ENCODE peak calls at places on chromosomes 16 and 17, in nine cellular contexts. N is thoracic aorta; X is upper lobe of right lung; G is heart right ventricle; Y is IMR-90; T is AG04450; B is cardiac muscle cell; E is CD4-positive, alpha-beta T cell; V is Peyer's patch. U is an unnamed sample.
A peak's percentile ranks its signal among the peaks of the same experiment; 100 is the strongest.

GRCh38 chr16:56975714-56976113 is 13.6 kb upstream of the NLRC5 start:
- DNase-seq in N (no peak), X (no peak), G (no peak), Y (no peak), T (no peak), B (no peak), E (no peak), V (no peak), U (no peak)

GRCh38 chr16:57750796-57751538 is 15.4 kb downstream of the KATNB1 start:
- DNase-seq in N (no peak), X (no peak), G (no peak), Y (no peak), T (no peak), B (no peak), E (no peak), V (no peak), U (no peak)

GRCh38 chr16:65414284-65414984 is 292.6 kb upstream of the CDH11 start:
- DNase-seq in N (no peak), X (no peak), G (no peak), Y (peak; percentile 87), T (peak; percentile 29), B (no peak), E (no peak), V (no peak), U (no peak)

GRCh38 chr17:18246880-18247612 is 11.5 kb downstream of the FLII start:
- DNase-seq in N (no peak), X (peak; percentile 94), G (peak; percentile 54), Y (peak; percentile 8), T (no peak), B (peak; percentile 66), E (no peak), V (peak; percentile 92), U (no peak)

GRCh38 chr16:55912022-55912421 is 36.8 kb upstream of the CES5A start:
- DNase-seq in N (no peak), X (no peak), G (peak; percentile 72), Y (no peak), T (no peak), B (peak; percentile 31), E (no peak), V (no peak), U (no peak)

GRCh38 chr17:16406742-16407674 is 8.4 kb upstream of the TRPV2 start:
- DNase-seq in N (no peak), X (peak; percentile 71), G (peak; percentile 83), Y (no peak), T (no peak), B (peak; percentile 60), E (no peak), V (no peak), U (no peak)

GRCh38 chr17:9021158-9021984 is at the start of gene NTN1:
- DNase-seq in N (no peak), X (peak; percentile 72), G (peak; percentile 43), Y (peak; percentile 13), T (no peak), B (peak; percentile 69), E (peak; percentile 51), V (peak; percentile 65), U (peak; percentile 36)

GRCh38 chr17:27247071-27247957 is 46.6 kb upstream of the WSB1 start:
- DNase-seq in N (no peak), X (peak; percentile 73), G (peak; percentile 76), Y (peak; percentile 85), T (peak; percentile 43), B (no peak), E (no peak), V (peak; percentile 77), U (peak; percentile 64)

GRCh38 chr16:3467920-3468319 is 24.4 kb downstream of the NAA60 start:
- DNase-seq in N (no peak), X (no peak), G (no peak), Y (peak; percentile 69), T (no peak), B (no peak), E (no peak), V (no peak), U (no peak)

GRCh38 chr16:87459027-87459426 is 33.8 kb downstream of the ZCCHC14 start:
- DNase-seq in N (no peak), X (peak; percentile 30), G (no peak), Y (no peak), T (no peak), B (no peak), E (no peak), V (no peak), U (no peak)

GRCh38 chr17:55601874-55602364 is 90.7 kb upstream of the SMIM36 start:
- DNase-seq in N (no peak), X (no peak), G (no peak), Y (peak; percentile 61), T (no peak), B (peak; percentile 23), E (no peak), V (no peak), U (no peak)

GRCh38 chr16:9256196-9256595 is 164.8 kb downstream of the HAPSTR1 start:
- DNase-seq in N (no peak), X (no peak), G (no peak), Y (no peak), T (no peak), B (peak; percentile 43), E (no peak), V (peak; percentile 57), U (no peak)

DNA sequence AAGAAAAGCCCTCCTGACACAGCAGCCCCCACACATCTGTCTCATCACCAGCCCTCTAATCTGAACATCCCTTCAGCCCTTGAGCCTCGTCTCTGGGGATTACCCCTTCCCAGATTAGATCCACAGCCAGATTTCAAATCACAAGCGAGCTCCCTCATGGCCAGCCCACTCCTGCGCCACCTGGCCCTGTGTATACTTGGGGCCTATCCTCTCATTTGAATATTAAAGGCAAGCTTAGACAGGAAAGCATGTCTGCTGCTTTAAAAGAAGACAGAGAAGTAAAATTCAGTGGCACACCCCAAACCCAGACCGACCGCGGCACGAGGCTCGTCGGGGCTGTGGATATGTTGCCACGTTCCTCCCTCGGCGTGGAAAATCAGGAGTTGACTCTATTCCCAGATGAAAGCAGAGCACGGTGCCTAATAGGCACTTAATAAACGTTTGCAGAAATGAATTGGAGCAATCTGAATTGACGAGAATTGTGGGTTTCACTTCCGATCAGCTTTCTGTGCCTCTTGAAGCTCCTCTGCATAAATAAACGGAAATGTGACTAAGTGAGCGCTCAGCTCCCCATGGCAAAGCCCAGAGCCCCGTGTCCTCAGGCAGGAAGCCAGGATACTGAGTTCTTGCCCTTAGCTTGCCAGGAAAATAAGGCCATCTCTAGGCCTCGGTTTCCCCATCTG is 108.0 kb downstream of the CCDC182 start:
- DNase-seq in N (no peak), X (no peak), G (no peak), Y (peak; percentile 70), T (no peak), B (no peak), E (no peak), V (peak; percentile 56), U (no peak)
- H3K27ac ChIP-seq in N (no peak overlapping the region), X (no peak overlapping the region), G (no peak overlapping the region), Y (no peak overlapping the region), T (peak overlapping the region; percentile 11), B (no peak overlapping the region), E (no peak overlapping the region), V (peak overlapping the region; percentile 69), U (no peak overlapping the region)

GRCh38 chr17:75892556-75893224 is 4.1 kb downstream of the TRIM65 start:
- DNase-seq in N (no peak), X (peak; percentile 62), G (no peak), Y (no peak), T (no peak), B (no peak), E (no peak), V (no peak), U (no peak)
- H3K27ac ChIP-seq in N (no peak overlapping the region), X (no peak overlapping the region), G (no peak overlapping the region), Y (no peak overlapping the region), T (no peak overlapping the region), B (no peak overlapping the region), E (no peak overlapping the region), V (no peak overlapping the region), U (no peak overlapping the region)

DNA sequence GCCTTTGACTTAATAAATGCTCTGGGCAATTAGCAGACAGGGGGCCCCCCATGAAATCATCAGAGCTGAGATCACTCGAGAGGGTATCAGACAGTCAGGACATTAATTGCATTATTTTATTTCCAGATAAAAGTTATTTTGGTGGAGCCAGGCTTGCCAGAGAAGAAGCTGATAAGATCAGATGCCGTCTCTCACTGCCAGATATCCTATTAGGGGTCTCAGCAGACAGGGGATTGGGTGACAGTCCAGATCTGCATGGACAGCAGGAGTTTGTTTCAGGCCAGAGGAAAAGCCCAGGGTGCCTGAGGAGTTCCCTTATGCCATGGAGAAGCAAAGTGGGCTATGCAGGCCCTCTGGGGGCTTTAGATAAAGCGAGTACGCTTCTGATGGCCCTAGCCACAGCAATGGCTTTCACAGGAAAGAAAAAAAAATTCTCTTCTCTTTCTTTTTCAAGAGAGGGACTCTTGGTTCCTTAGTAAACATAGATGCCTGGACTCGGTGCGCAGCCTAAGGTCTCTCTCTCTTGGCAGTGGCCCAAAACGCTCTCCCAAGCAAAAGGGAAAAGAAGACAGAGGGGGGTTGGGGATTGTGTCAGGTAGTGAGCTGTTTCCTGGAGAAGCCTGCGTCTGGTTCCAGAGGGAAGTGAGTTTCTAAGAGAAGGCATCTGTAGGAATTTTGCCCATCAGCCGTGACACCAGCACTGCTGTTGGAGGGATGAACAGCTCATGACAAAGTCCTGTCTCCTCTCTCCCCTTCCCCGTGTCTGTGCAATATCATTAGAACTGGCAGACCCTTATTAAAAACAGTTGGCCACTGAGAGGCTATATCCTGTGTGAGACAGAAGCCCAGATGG is 166.4 kb upstream of the FOXF1 start:
- DNase-seq in N (no peak), X (no peak), G (no peak), Y (peak; percentile 54), T (no peak), B (peak; percentile 43), E (no peak), V (no peak), U (no peak)
- H3K27ac ChIP-seq in N (peak overlapping the region; percentile 74), X (peak overlapping the region; percentile 71), G (no peak overlapping the region), Y (peak overlapping the region; percentile 96), T (peak overlapping the region; percentile 94), B (no peak overlapping the region), E (no peak overlapping the region), V (peak overlapping the region; percentile 67), U (no peak overlapping the region)

GRCh38 chr17:2899911-2900310 is 103.7 kb downstream of the RAP1GAP2 start:
- DNase-seq in N (no peak), X (no peak), G (no peak), Y (peak; percentile 11), T (no peak), B (no peak), E (no peak), V (no peak), U (no peak)

GRCh38 chr17:2901582-2901981 is 105.3 kb downstream of the RAP1GAP2 start:
- DNase-seq in N (no peak), X (no peak), G (peak; percentile 35), Y (no peak), T (no peak), B (no peak), E (no peak), V (no peak), U (no peak)

GRCh38 chr17:2902546-2902945 is 106.3 kb downstream of the RAP1GAP2 start:
- DNase-seq in N (no peak), X (no peak), G (no peak), Y (no peak), T (no peak), B (no peak), E (no peak), V (no peak), U (no peak)

GRCh38 chr17:2898255-2898926 is 102.2 kb downstream of the RAP1GAP2 start:
- DNase-seq in N (no peak), X (no peak), G (no peak), Y (no peak), T (no peak), B (no peak), E (no peak), V (peak; percentile 51), U (no peak)

DNA sequence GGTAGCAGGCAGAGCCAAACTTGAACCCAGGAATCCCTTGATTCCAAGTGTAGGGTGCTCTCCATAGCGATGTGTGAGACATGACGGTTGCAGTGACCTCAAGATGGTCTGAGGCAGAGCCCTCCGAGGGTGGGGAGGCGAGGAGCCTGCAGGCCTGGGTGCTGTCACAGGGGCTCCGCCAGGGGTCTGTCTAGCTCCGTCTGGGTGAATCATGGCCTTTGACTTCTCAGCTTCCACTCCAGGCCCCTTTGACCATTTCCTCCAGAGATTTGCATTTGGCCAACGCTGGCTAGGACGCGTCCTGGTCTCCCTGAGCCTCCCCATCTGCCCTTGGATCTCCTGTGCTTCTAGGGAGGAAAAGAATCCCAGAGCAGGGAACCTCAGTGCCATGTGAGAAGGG is 104.6 kb downstream of the RAP1GAP2 start:
- DNase-seq in N (no peak), X (no peak), G (no peak), Y (no peak), T (no peak), B (no peak), E (no peak), V (no peak), U (no peak)
- H3K27ac ChIP-seq in N (no peak overlapping the region), X (no peak overlapping the region), G (no peak overlapping the region), Y (no peak overlapping the region), T (no peak overlapping the region), B (no peak overlapping the region), E (no peak overlapping the region), V (no peak overlapping the region), U (no peak overlapping the region)

U was measured in substantia nigra.